ENCODE peak calls at places on chromosomes 16 and 17, in nine cellular contexts. W, L, Z, J, C, T, A, I and E are unnamed samples.

GRCh38 chr16:66295761-66296546 is 70.5 kb upstream of the CDH5 start:
- DNase-seq in W (no peak), L (no peak), Z (no peak), J (peak; percentile 25), C (no peak), T (peak; percentile 10), A (no peak), I (no peak), E (no peak)

GRCh38 chr16:9316615-9317014 is 225.2 kb downstream of the HAPSTR1 start:
- DNase-seq in W (no peak), L (no peak), Z (no peak), J (no peak), C (no peak), T (no peak), A (no peak), I (no peak), E (no peak)

GRCh38 chr16:19520861-19521331 is 1.0 kb downstream of the GDE1 start:
- DNase-seq in W (peak; percentile 73), L (no peak), Z (peak; percentile 14), J (no peak), C (peak; percentile 74), T (peak; percentile 34), A (no peak), I (no peak), E (no peak)

GRCh38 chr16:2514333-2515179 is 804 bp downstream of the ATP6V0C start:
- DNase-seq in W (no peak), L (peak; percentile 64), Z (peak; percentile 30), J (peak; percentile 77), C (peak; percentile 79), T (peak; percentile 43), A (no peak), I (peak; percentile 52), E (no peak)

GRCh38 chr16:12341966-12342365 is 365.4 kb downstream of the SNX29 start:
- DNase-seq in W (peak; percentile 16), L (no peak), Z (no peak), J (no peak), C (no peak), T (no peak), A (no peak), I (no peak), E (no peak)

GRCh38 chr17:31467502-31468256 is 76.2 kb downstream of the RAB11FIP4 start:
- DNase-seq in W (peak; percentile 53), L (peak; percentile 17), Z (no peak), J (no peak), C (no peak), T (peak; percentile 82), A (no peak), I (peak; percentile 44), E (no peak)

GRCh38 chr16:16997349-16997748 is 473.4 kb downstream of the XYLT1 start:
- DNase-seq in W (no peak), L (no peak), Z (no peak), J (no peak), C (no peak), T (no peak), A (no peak), I (no peak), E (no peak)

GRCh38 chr16:53598513-53599266 is 95.7 kb upstream of the AKTIP start:
- DNase-seq in W (peak; percentile 16), L (no peak), Z (no peak), J (no peak), C (no peak), T (no peak), A (no peak), I (no peak), E (no peak)

GRCh38 chr16:25140459-25140858 is 28.9 kb downstream of the LCMT1 start:
- DNase-seq in W (no peak), L (no peak), Z (no peak), J (no peak), C (no peak), T (no peak), A (no peak), I (no peak), E (no peak)

GRCh38 chr17:64984181-64984580 is 64.9 kb upstream of the LRRC37A3 start:
- DNase-seq in W (no peak), L (no peak), Z (no peak), J (no peak), C (no peak), T (no peak), A (no peak), I (no peak), E (no peak)

GRCh38 chr17:76915840-76916510 is 47.8 kb downstream of the MGAT5B start:
- DNase-seq in W (no peak), L (no peak), Z (no peak), J (no peak), C (no peak), T (no peak), A (no peak), I (no peak), E (no peak)

GRCh38 chr16:81319221-81319912 is 4.6 kb downstream of the GAN start:
- DNase-seq in W (no peak), L (peak; percentile 44), Z (no peak), J (no peak), C (no peak), T (no peak), A (no peak), I (no peak), E (no peak)

GRCh38 chr17:1413281-1413791 is 13.3 kb upstream of the YWHAE start:
- DNase-seq in W (peak; percentile 97), L (no peak), Z (no peak), J (no peak), C (no peak), T (peak; percentile 89), A (no peak), I (no peak), E (no peak)

GRCh38 chr17:21379080-21379711 is 3.0 kb downstream of the KCNJ12 start:
- DNase-seq in W (no peak), L (no peak), Z (no peak), J (no peak), C (no peak), T (peak; percentile 94), A (no peak), I (no peak), E (no peak)

GRCh38 chr17:46742539-46743270 is 75.8 kb downstream of the WNT3 start:
- DNase-seq in W (peak; percentile 57), L (peak; percentile 41), Z (peak; percentile 20), J (no peak), C (peak; percentile 58), T (no peak), A (no peak), I (no peak), E (no peak)

GRCh38 chr16:31135535-31136286 is at the start of gene PRSS8:
- DNase-seq in W (no peak), L (peak; percentile 90), Z (no peak), J (no peak), C (peak; percentile 82), T (peak; percentile 96), A (no peak), I (peak; percentile 61), E (no peak)

GRCh38 chr16:31136287-31136662 is 748 bp upstream of the PRSS8 start:
- DNase-seq in W (no peak), L (no peak), Z (no peak), J (no peak), C (no peak), T (no peak), A (no peak), I (no peak), E (no peak)

GRCh38 chr16:31132979-31133599 is 2.4 kb downstream of the PRSS8 start:
- DNase-seq in W (no peak), L (no peak), Z (no peak), J (no peak), C (no peak), T (no peak), A (no peak), I (no peak), E (no peak)

GRCh38 chr16:31134091-31134571 is 1.4 kb downstream of the PRSS8 start:
- DNase-seq in W (no peak), L (no peak), Z (peak; percentile 32), J (no peak), C (no peak), T (no peak), A (no peak), I (peak; percentile 61), E (no peak)

GRCh38 chr16:31134625-31135534 is 647 bp downstream of the PRSS8 start:
- DNase-seq in W (no peak), L (peak; percentile 70), Z (peak; percentile 84), J (no peak), C (no peak), T (peak; percentile 78), A (no peak), I (peak; percentile 89), E (no peak)
- TF ChIP-seq POLR2AphosphoS5 in W (no peak), L (peak; percentile 49), Z (peak; percentile 75), J (no peak), C (no peak), T (peak; percentile 67), A (no peak), I (peak; percentile 40), E (no peak)

GRCh38 chr17:75087558-75088453 is at the start of gene SLC16A5:
- DNase-seq in W (peak; percentile 81), L (peak; percentile 88), Z (peak; percentile 85), J (peak; percentile 92), C (peak; percentile 96), T (peak; percentile 85), A (peak; percentile 75), I (peak; percentile 98), E (peak; percentile 70)
- TF ChIP-seq POLR2AphosphoS5 in W (peak; percentile 96), L (peak; percentile 42), Z (peak; percentile 19), J (peak; percentile 38), C (no peak), T (peak; percentile 77), A (peak; percentile 31), I (peak; percentile 79), E (no peak)

GRCh38 chr17:58352018-58352842 is at the start of gene SUPT4H1:
- DNase-seq in W (peak; percentile 89), L (peak; percentile 88), Z (peak; percentile 95), J (peak; percentile 93), C (peak; percentile 96), T (peak; percentile 91), A (peak; percentile 80), I (peak; percentile 96), E (peak; percentile 89)

GRCh38 chr17:58351710-58352017 is 337 bp downstream of the SUPT4H1 start:
- DNase-seq in W (no peak), L (no peak), Z (no peak), J (no peak), C (no peak), T (no peak), A (no peak), I (peak; percentile 28), E (no peak)

GRCh38 chr17:58351182-58351581 is 819 bp downstream of the SUPT4H1 start:
- DNase-seq in W (no peak), L (no peak), Z (no peak), J (no peak), C (no peak), T (no peak), A (no peak), I (no peak), E (no peak)

GRCh38 chr17:58354541-58355216 is 2.7 kb upstream of the SUPT4H1 start:
- DNase-seq in W (no peak), L (no peak), Z (no peak), J (no peak), C (no peak), T (no peak), A (no peak), I (no peak), E (no peak)

GRCh38 chr17:58352843-58353719 is 1.1 kb upstream of the SUPT4H1 start:
- DNase-seq in W (peak; percentile 49), L (peak; percentile 48), Z (peak; percentile 85), J (peak; percentile 80), C (no peak), T (no peak), A (no peak), I (peak; percentile 83), E (no peak)
- TF ChIP-seq POLR2AphosphoS5 in W (no peak), L (peak; percentile 35), Z (peak; percentile 19), J (peak; percentile 85), C (peak; percentile 60), T (peak; percentile 39), A (peak; percentile 59), I (no peak), E (no peak)

GRCh38 chr17:60169921-60170817 is 20.4 kb downstream of the CA4 start:
- DNase-seq in W (peak; percentile 94), L (no peak), Z (peak; percentile 84), J (no peak), C (no peak), T (no peak), A (no peak), I (no peak), E (no peak)
- TF ChIP-seq POLR2AphosphoS5 in W (peak; percentile 27), L (no peak), Z (no peak), J (no peak), C (no peak), T (no peak), A (no peak), I (no peak), E (no peak)